ENCODE peak calls at places on chromosomes 16 and 17, in seven cellular contexts. M, R, F, G, Z, W and I are unnamed samples.

GRCh38 chr16:10521681-10522274 is 58.6 kb downstream of the EMP2 start:
- DNase-seq in F (peak; percentile 67), W (peak; percentile 42), M (peak; percentile 67), R (no peak), G (peak; percentile 53), Z (peak; percentile 82), I (peak; percentile 69)

GRCh38 chr17:73400915-73401545 is 89.2 kb upstream of the CDC42EP4 start:
- DNase-seq in M (no peak), Z (no peak), W (no peak), F (no peak), R (no peak), G (no peak), I (no peak)

GRCh38 chr17:69539781-69540319 is 125.4 kb downstream of the MAP2K6 start:
- DNase-seq in G (peak; percentile 89), M (peak; percentile 91), Z (no peak), W (no peak), R (no peak), F (no peak), I (no peak)

GRCh38 chr17:69235338-69236058 is 6.9 kb upstream of the ABCA10 start:
- DNase-seq in G (peak; percentile 73), W (peak; percentile 89), M (peak; percentile 91), Z (peak; percentile 93), F (peak; percentile 76), R (peak; percentile 48), I (peak; percentile 45)

GRCh38 chr16:50402298-50402895 is 33.6 kb upstream of the BRD7 start:
- DNase-seq in M (no peak), G (no peak), R (no peak), W (no peak), Z (no peak), F (no peak), I (no peak)

GRCh38 chr16:10971560-10971961 is 27.2 kb downstream of the CLEC16A start:
- DNase-seq in F (no peak), M (peak; percentile 97), W (peak; percentile 47), R (no peak), Z (peak; percentile 86), G (peak; percentile 63), I (peak; percentile 83)

GRCh38 chr17:28875856-28876564 is 21.2 kb downstream of the ERAL1 start:
- DNase-seq in F (no peak), R (no peak), Z (no peak), W (no peak), M (no peak), G (no peak), I (no peak)

GRCh38 chr16:4404247-4404966 is 12.0 kb downstream of the CORO7 start:
- DNase-seq in M (no peak), W (no peak), G (no peak), R (no peak), Z (peak; percentile 85), F (peak; percentile 47), I (no peak)

GRCh38 chr17:40813804-40814203 is 8.6 kb downstream of the KRT10 start:
- DNase-seq in Z (no peak), F (no peak), W (no peak), R (no peak), M (no peak), G (no peak), I (peak; percentile 79)